ENCODE peak calls at places on chromosome 9, in six cellular contexts. U is heart right ventricle, X is ovary, D is PC-3, V is HCT116, H is left ventricle myocardium inferior. W is an unnamed sample.

GRCh38 chr9:128635266-128636023 is 21.2 kb downstream of the DYNC2I2 start:
- DNase-seq in V (peak), H (peak), X (peak), D (peak), U (peak), W (peak)

GRCh38 chr9:74570879-74571512 is 73.9 kb downstream of the RORB start:
- DNase-seq in H (no peak), X (no peak), V (peak), D (peak), U (no peak), W (no peak)

GRCh38 chr9:6852243-6852963 is 94.6 kb downstream of the KDM4C start:
- DNase-seq in U (no peak), X (no peak), H (no peak), V (no peak), D (peak), W (no peak)

GRCh38 chr9:134051319-134051718 is 16.5 kb downstream of the BRD3 start:
- DNase-seq in X (no peak), V (no peak), H (no peak), D (no peak), U (no peak), W (no peak)

GRCh38 chr9:4575997-4576396 is 85.7 kb downstream of the SLC1A1 start:
- DNase-seq in H (no peak), D (no peak), V (no peak), U (no peak), X (no peak), W (no peak)

GRCh38 chr9:76704601-76705204 is 59.5 kb upstream of the PCA3 start:
- DNase-seq in U (no peak), D (peak), X (no peak), H (no peak), V (peak), W (peak)

GRCh38 chr9:82679488-82679887 is 383.5 kb downstream of the RASEF start:
- DNase-seq in X (no peak), U (no peak), V (no peak), H (no peak), D (no peak), W (no peak)

GRCh38 chr9:132082188-132082587 is 2.5 kb upstream of the MED27 start:
- DNase-seq in D (no peak), H (no peak), U (no peak), X (no peak), V (no peak), W (no peak)

GRCh38 chr9:28887188-28887884 is 1314.1 kb upstream of the C9orf72 start:
- DNase-seq in U (no peak), V (no peak), D (no peak), H (no peak), X (no peak), W (no peak)

GRCh38 chr9:129750010-129750409 is 2.8 kb downstream of the PTGES start:
- DNase-seq in U (no peak), H (no peak), D (peak), X (no peak), V (no peak), W (no peak)

GRCh38 chr9:13427587-13427986 is 148.1 kb upstream of the MPDZ start:
- DNase-seq in U (no peak), D (peak), X (no peak), H (no peak), V (no peak), W (peak)

GRCh38 chr9:132984202-132985062 is 5.9 kb downstream of the GFI1B start:
- DNase-seq in V (no peak), X (no peak), D (no peak), H (no peak), U (no peak), W (no peak)

GRCh38 chr9:96487949-96488348 is 38.0 kb downstream of the HABP4 start:
- DNase-seq in H (peak), X (peak), V (no peak), D (no peak), U (peak), W (no peak)

GRCh38 chr9:98087420-98088354 is 31.2 kb downstream of the NANS start:
- DNase-seq in D (no peak), H (peak), V (no peak), U (peak), X (peak), W (no peak)

GRCh38 chr9:124784503-124784902 is 7.6 kb downstream of the OLFML2A start:
- DNase-seq in X (peak), U (no peak), H (no peak), D (no peak), V (no peak), W (no peak)

GRCh38 chr9:133114451-133114885 is 6.6 kb downstream of the RALGDS start:
- DNase-seq in D (no peak), V (no peak), H (peak), X (no peak), U (peak), W (no peak)

GRCh38 chr9:93252116-93252780 is 68.3 kb downstream of the WNK2 start:
- DNase-seq in V (no peak), H (no peak), X (no peak), U (no peak), D (no peak), W (no peak)

GRCh38 chr9:93452710-93453046 is 703 bp downstream of the FAM120AOS start:
- DNase-seq in D (peak), V (no peak), X (peak), H (no peak), U (no peak), W (no peak)

GRCh38 chr9:108534741-108535140 is 321.0 kb downstream of the ACTL7B start:
- DNase-seq in H (no peak), U (no peak), D (peak), V (peak), X (no peak), W (peak)

GRCh38 chr9:120921751-120922181 is 4.8 kb downstream of the TRAF1 start:
- DNase-seq in X (no peak), D (no peak), H (no peak), V (no peak), U (no peak), W (no peak)

GRCh38 chr9:81620009-81620405 is 69.3 kb downstream of the TLE1 start:
- DNase-seq in U (no peak), D (no peak), X (no peak), V (no peak), H (no peak), W (no peak)

GRCh38 chr9:130276121-130276520 is 10.6 kb downstream of the HMCN2 start:
- DNase-seq in D (peak), U (no peak), H (no peak), V (no peak), X (no peak), W (peak)

GRCh38 chr9:101354143-101354764 is 30.6 kb downstream of the BAAT start:
- DNase-seq in V (no peak), U (no peak), X (no peak), H (no peak), D (peak), W (no peak)

GRCh38 chr9:14400658-14400995 is 86.7 kb upstream of the NFIB start:
- DNase-seq in X (peak), D (peak), V (peak), U (peak), H (peak), W (peak)

GRCh38 chr9:35904966-35905781 is 828 bp upstream of the HRCT1 start:
- DNase-seq in X (no peak), D (peak), V (no peak), U (no peak), H (no peak), W (no peak)

GRCh38 chr9:115167175-115167574 is 49.2 kb upstream of the TNC start:
- DNase-seq in U (no peak), D (peak), H (no peak), X (no peak), V (no peak), W (peak)

GRCh38 chr9:4055055-4055454 is 244.8 kb downstream of the GLIS3 start:
- DNase-seq in X (no peak), D (no peak), U (no peak), H (no peak), V (no peak), W (no peak)

GRCh38 chr9:2321523-2322148 is 300.0 kb upstream of the VLDLR start:
- DNase-seq in H (no peak), X (no peak), V (no peak), D (no peak), U (no peak), W (no peak)

GRCh38 chr9:71928376-71928775 is 16.9 kb downstream of the C9orf85 start:
- DNase-seq in H (no peak), D (peak), U (no peak), V (no peak), X (no peak), W (no peak)

GRCh38 chr9:107216331-107216730 is 66.7 kb upstream of the RAD23B start:
- DNase-seq in X (no peak), V (no peak), U (no peak), H (no peak), D (no peak), W (no peak)

GRCh38 chr9:34501889-34502425 is 20.8 kb downstream of the ENHO start:
- DNase-seq in D (peak), V (no peak), U (peak), H (peak), X (peak), W (no peak)

GRCh38 chr9:107733530-107733907 is 243.9 kb upstream of the KLF4 start:
- DNase-seq in V (no peak), D (no peak), X (peak), U (peak), H (peak), W (no peak)

GRCh38 chr9:31412081-31412480 is 972.4 kb upstream of the ACO1 start:
- DNase-seq in V (no peak), H (no peak), X (no peak), U (no peak), D (no peak), W (no peak)

GRCh38 chr9:116282598-116282997 is 129.0 kb downstream of the PAPPA start:
- DNase-seq in X (no peak), V (no peak), H (no peak), D (no peak), U (no peak), W (no peak)

GRCh38 chr9:107348836-107349235 is 65.8 kb downstream of the RAD23B start:
- DNase-seq in U (no peak), V (no peak), D (no peak), X (no peak), H (no peak), W (no peak)

GRCh38 chr9:6355728-6356127 is 27.6 kb downstream of the TPD52L3 start:
- DNase-seq in U (no peak), H (no peak), V (no peak), D (peak), X (no peak), W (peak)

DNA sequence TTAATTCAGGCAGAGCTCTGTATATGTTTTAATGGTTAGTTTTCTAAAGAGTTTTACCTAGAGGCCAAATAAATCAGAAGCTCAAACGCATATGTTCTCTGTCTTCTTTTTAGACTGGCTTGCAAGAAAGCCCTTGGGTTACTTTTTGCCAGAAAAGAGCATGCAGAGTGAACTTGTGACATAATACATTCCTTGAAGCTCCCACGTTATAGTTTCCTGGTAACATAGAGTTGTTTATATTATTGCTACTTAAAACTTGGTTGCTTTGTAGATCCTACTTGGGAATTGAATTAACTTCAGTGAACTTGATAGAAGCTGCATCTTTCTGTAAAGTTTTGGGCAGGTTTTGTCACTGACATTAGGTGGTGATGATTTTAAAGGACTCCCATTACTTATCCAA is 102.9 kb downstream of the C9orf152 start:
- DNase-seq in U (no peak), X (no peak), V (no peak), D (no peak), H (no peak), W (no peak)
- H3K27ac ChIP-seq in U (no peak), X (no peak), V (no peak), D (no peak), H (no peak), W (no peak)

DNA sequence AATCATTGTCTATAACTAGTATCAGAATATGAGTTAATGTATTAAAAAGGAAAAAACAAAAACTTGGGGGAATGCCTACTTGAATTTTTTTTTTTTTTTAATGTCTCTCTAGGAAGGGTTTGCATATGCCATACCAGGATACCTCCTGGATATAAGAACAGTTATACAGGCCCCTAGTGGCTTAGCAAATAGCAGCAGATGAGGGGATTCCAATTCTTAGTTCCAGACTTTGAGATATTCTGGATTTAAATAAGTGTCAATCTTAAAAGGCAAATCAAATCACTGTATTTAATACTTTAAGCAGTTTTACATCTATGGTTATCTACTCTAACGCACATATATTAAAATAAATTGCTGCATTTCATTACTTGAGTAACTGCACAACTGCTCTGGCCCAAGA is 1055.5 kb upstream of the DMAC1 start:
- DNase-seq in H (no peak), V (no peak), X (no peak), D (no peak), U (no peak), W (no peak)
- TF ChIP-seq CTCF in H (peak), V (no peak), X (no peak), D (no peak), U (peak), W (peak)

DNA sequence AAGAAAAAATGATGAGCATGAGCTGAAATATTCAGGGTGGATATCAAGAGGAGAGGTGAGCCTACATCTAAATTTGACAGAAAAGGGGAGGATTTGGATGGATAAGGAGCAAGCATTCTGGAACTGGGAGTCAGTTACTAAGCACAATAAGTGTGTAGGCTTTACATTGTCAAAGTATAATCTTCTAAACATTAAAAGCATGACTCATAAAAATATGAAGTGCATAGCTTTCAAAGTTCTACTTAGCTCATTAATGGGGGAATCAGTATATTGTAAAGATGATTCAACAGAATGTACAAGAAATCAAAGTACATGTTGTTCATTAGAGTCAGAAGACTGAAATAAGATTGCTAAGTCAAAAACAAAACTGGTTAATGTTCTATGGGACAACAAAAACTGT is 248.0 kb upstream of the GAS1 start:
- DNase-seq in X (no peak), U (no peak), H (no peak), V (no peak), D (no peak), W (no peak)
- H3K27ac ChIP-seq in X (no peak), U (no peak), H (no peak), V (no peak), D (no peak), W (no peak)

DNA sequence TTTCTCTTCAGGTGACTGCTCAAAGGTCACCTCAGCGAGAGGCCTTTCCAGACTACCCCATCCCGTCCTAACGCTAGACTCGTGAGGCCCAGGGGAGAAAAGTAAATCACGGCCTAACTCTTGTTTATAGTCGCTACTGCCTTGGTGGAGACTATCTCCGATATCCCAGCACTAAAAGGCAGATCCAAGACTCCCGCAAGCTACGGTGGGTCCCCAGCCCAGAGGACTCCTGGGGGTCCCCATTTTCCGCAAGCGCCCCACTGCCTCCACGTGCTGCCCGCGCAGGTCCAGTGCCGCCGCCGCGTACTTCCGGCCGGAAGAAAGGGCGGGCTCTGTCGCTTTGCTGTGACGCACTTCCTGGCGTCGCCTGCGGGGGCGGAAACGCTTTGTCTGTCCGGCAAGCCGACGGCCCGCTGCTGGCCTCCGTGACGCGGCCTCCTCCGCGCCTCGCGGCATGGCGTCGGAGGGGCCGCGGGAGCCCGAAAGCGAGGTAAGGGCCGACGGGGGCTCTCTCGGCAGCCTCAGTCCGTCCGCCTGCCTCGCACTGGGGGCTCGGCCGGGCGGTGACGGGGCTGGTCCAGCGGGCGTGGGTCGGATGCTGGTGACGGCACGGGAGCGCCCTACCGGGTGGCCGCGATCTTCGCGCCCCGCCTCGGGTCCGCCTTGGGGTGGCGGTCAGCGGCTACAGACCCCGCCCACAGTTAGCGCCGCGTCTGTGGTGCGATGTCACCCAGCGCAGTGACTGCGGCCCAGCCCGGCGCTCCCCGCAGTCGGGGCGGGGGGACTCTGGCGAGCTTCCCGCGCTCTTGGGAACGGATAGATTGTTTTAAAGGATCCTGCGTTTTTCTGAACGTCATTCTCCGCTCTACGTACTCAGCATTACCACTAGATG is at the start of gene SECISBP2:
- DNase-seq in U (peak), D (peak), V (peak), X (peak), H (peak), W (peak)
- TF ChIP-seq CTCF in U (peak), D (peak), V (peak), X (peak), H (peak), W (peak)

GRCh38 chr9:90706230-90706629 is 63.6 kb upstream of the DIRAS2 start:
- DNase-seq in U (no peak), D (no peak), X (no peak), H (no peak), V (no peak), W (no peak)
- H3K27ac ChIP-seq in U (no peak), D (no peak), X (no peak), H (no peak), V (no peak), W (no peak)

DNA sequence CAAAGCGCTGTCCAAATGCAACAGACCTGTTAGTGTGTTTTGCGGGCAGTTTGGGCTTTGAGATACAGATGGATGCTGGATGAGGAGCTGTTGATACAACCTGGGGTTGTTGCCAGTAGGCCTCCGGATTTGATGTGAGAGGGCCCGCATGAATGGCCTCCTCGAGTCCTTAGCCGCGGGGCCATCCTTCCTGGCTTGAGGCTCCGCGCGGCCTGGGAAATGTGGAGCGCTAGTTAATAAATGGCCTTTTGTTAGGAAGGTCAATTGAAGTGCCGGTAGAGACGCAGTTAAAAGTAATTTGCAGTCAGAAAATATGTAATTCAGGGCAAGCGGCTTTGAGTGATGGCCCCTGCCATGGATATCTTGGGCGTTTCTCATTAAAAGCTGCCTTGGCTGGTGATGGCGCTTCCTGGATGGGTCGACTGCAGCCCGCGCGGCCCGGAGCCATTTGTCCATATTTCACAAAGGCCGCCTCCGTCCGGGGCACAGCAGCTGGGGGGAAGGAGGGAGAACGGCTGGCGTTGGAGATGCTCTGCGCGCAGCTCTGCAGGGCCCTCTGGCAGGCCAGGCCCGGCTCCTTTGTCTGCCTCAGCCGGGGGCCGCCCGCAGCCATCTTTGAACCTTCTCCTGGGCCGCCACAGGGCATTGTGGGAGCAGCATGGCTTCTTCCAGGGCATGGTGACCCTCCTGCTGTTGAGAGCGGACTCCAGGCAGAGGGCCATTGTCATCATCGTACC is 11.2 kb downstream of the MVB12B start:
- DNase-seq in V (no peak), D (no peak), X (no peak), U (no peak), H (no peak), W (no peak)
- TF ChIP-seq CTCF in V (no peak), D (no peak), X (no peak), U (no peak), H (no peak), W (no peak)

GRCh38 chr9:136916330-136917184 is 28.0 kb downstream of the FBXW5 start:
- DNase-seq in V (no peak), U (no peak), X (no peak), D (no peak), H (no peak), W (no peak)
- H3K27ac ChIP-seq in V (no peak), U (no peak), X (no peak), D (no peak), H (no peak), W (no peak)

GRCh38 chr9:113899205-113899604 is 23.1 kb downstream of the ZNF618 start:
- DNase-seq in U (no peak), H (no peak), D (no peak), V (no peak), X (no peak), W (no peak)
- TF ChIP-seq CTCF in U (no peak), H (no peak), D (no peak), V (no peak), X (no peak), W (no peak)

GRCh38 chr9:100087218-100087617 is 11.6 kb downstream of the ERP44 start:
- DNase-seq in D (peak), V (no peak), H (no peak), X (no peak), U (no peak), W (no peak)
- H3K27ac ChIP-seq in D (no peak), V (no peak), H (no peak), X (no peak), U (no peak), W (no peak)